ENCODE peak calls at places on chromosomes 3 and 15, in five cellular contexts. W, P, E, K and R are unnamed samples.

GRCh38 chr3:101803152-101803782 is 24.3 kb downstream of the NXPE3 start:
- DNase-seq in W (no peak), P (peak; percentile 34), E (peak; percentile 71), K (peak; percentile 73), R (peak; percentile 29)

GRCh38 chr3:156273068-156273709 is 152.8 kb downstream of the KCNAB1 start:
- DNase-seq in W (no peak), P (no peak), E (no peak), K (no peak), R (no peak)

GRCh38 chr3:105459566-105460290 is 93.0 kb downstream of the ALCAM start:
- DNase-seq in W (no peak), P (no peak), E (no peak), K (no peak), R (no peak)

GRCh38 chr3:33645060-33645841 is 72.8 kb downstream of the CLASP2 start:
- DNase-seq in W (no peak), P (no peak), E (no peak), K (peak; percentile 17), R (no peak)

GRCh38 chr3:134346744-134347143 is 27.5 kb downstream of the AMOTL2 start:
- DNase-seq in W (no peak), P (no peak), E (no peak), K (no peak), R (no peak)

GRCh38 chr3:49021813-49022720 is at the start of gene NDUFAF3:
- DNase-seq in W (peak; percentile 88), P (peak; percentile 96), E (peak; percentile 95), K (peak; percentile 88), R (peak; percentile 92)

GRCh38 chr3:119034256-119035013 is at the start of gene IGSF11:
- DNase-seq in W (peak; percentile 68), P (peak; percentile 75), E (peak; percentile 41), K (peak; percentile 94), R (peak; percentile 66)

GRCh38 chr3:155512175-155512866 is 218.8 kb upstream of the STRIT1 start:
- DNase-seq in W (no peak), P (no peak), E (no peak), K (no peak), R (no peak)

GRCh38 chr3:14764331-14765064 is 54.3 kb upstream of the FGD5 start:
- DNase-seq in W (no peak), P (no peak), E (no peak), K (no peak), R (peak; percentile 9)

GRCh38 chr3:122680381-122681293 is at the start of gene PARP14:
- DNase-seq in W (peak; percentile 41), P (peak; percentile 28), E (peak; percentile 84), K (peak; percentile 31), R (peak; percentile 76)

GRCh38 chr3:188863999-188864406 is 307.8 kb upstream of the TPRG1 start:
- DNase-seq in W (no peak), P (no peak), E (no peak), K (no peak), R (peak; percentile 65)

GRCh38 chr3:77456881-77457280 is 417.0 kb downstream of the ROBO2 start:
- DNase-seq in W (no peak), P (no peak), E (no peak), K (no peak), R (no peak)

GRCh38 chr3:140753865-140754754 is 76.2 kb downstream of the TRIM42 start:
- DNase-seq in W (no peak), P (no peak), E (no peak), K (peak; percentile 48), R (no peak)

GRCh38 chr3:72436863-72437592 is 411.2 kb downstream of the SHQ1 start:
- DNase-seq in W (no peak), P (no peak), E (no peak), K (no peak), R (no peak)

GRCh38 chr15:96323250-96324162 is 7.0 kb upstream of the NR2F2 start:
- DNase-seq in W (no peak), P (no peak), E (no peak), K (no peak), R (no peak)

GRCh38 chr3:176521531-176522175 is 675.6 kb downstream of the TBL1XR1 start:
- DNase-seq in W (no peak), P (no peak), E (no peak), K (no peak), R (no peak)

GRCh38 chr3:140931016-140931454 is 10.6 kb upstream of the SLC25A36 start:
- DNase-seq in W (no peak), P (no peak), E (no peak), K (no peak), R (no peak)

GRCh38 chr3:175956964-175957363 is 1097.8 kb downstream of the NAALADL2 start:
- DNase-seq in W (no peak), P (no peak), E (no peak), K (no peak), R (no peak)

GRCh38 chr3:197749315-197749600 is 425 bp upstream of the FYTTD1 start:
- DNase-seq in W (no peak), P (no peak), E (peak; percentile 51), K (peak; percentile 86), R (peak; percentile 63)

GRCh38 chr15:41337631-41338522 is 5.2 kb downstream of the NUSAP1 start:
- DNase-seq in W (no peak), P (no peak), E (no peak), K (no peak), R (no peak)

GRCh38 chr3:89108154-89108553 is 733 bp downstream of the EPHA3 start:
- DNase-seq in W (no peak), P (no peak), E (no peak), K (no peak), R (no peak)

GRCh38 chr3:148794357-148794756 is 33.3 kb upstream of the CPB1 start:
- DNase-seq in W (no peak), P (no peak), E (no peak), K (no peak), R (no peak)

GRCh38 chr3:5264896-5265770 is 77.6 kb downstream of the EDEM1 start:
- DNase-seq in W (no peak), P (no peak), E (no peak), K (no peak), R (no peak)

GRCh38 chr15:67927501-67928156 is 87.8 kb upstream of the RNU6-1 start:
- DNase-seq in W (no peak), P (no peak), E (no peak), K (no peak), R (peak; percentile 95)

GRCh38 chr15:66801266-66801665 is 99.2 kb downstream of the SMAD6 start:
- DNase-seq in W (no peak), P (no peak), E (no peak), K (no peak), R (no peak)